ENCODE peak calls at places on chromosomes 7 and 10, in five cellular contexts. X, J, U, H and N are unnamed samples. For H3K4me1, the result is how much of the 10 kb centered on the place peaks cover.

GRCh38 chr7:91031757-91032156 is 232.5 kb upstream of the FZD1 start:
- DNase-seq in X (no peak), H (no peak), J (no peak), U (no peak), N (no peak)

GRCh38 chr7:141701489-141702046 is 398 bp downstream of the DENND11 start:
- DNase-seq in H (peak), J (peak), X (peak), U (peak), N (no peak)

GRCh38 chr10:47315426-47315825 is 6.8 kb upstream of the GDF2 start:
- DNase-seq in H (no peak), J (no peak), X (no peak), U (no peak), N (peak)

GRCh38 chr7:47819054-47819920 is 129.0 kb downstream of the PKD1L1 start:
- DNase-seq in X (peak), U (peak), H (peak), J (peak), N (no peak)

GRCh38 chr7:49264530-49264929 is 340.2 kb downstream of the CDC14C start:
- DNase-seq in J (no peak), H (no peak), X (no peak), U (no peak), N (no peak)

GRCh38 chr10:128630787-128631252 is 504.6 kb upstream of the MKI67 start:
- DNase-seq in U (no peak), H (no peak), J (no peak), X (no peak), N (no peak)

GRCh38 chr10:11011966-11012365 is 5.7 kb upstream of the CELF2 start:
- DNase-seq in H (no peak), J (no peak), X (no peak), U (no peak), N (no peak)

GRCh38 chr10:127506094-127506493 is 43.0 kb upstream of the NPS start:
- DNase-seq in H (no peak), X (no peak), J (no peak), U (no peak), N (no peak)

GRCh38 chr7:45897042-45897690 is 8.9 kb downstream of the IGFBP1 start:
- DNase-seq in J (no peak), X (no peak), U (no peak), H (no peak), N (no peak)

GRCh38 chr10:22436526-22436892 is 91.2 kb downstream of the SPAG6 start:
- DNase-seq in J (no peak), H (no peak), U (peak), X (no peak), N (no peak)

GRCh38 chr7:51455948-51456347 is 139.3 kb upstream of the COBL start:
- DNase-seq in U (no peak), J (no peak), H (peak), X (no peak), N (no peak)

GRCh38 chr7:18890134-18890533 is 227.3 kb downstream of the TWIST1 start:
- DNase-seq in H (no peak), U (no peak), X (no peak), J (no peak), N (no peak)

GRCh38 chr7:100171087-100171681 is 2.8 kb upstream of the GAL3ST4 start:
- DNase-seq in U (no peak), X (no peak), J (no peak), H (peak), N (no peak)

GRCh38 chr7:31051598-31052503 is at the start of gene ADCYAP1R1:
- DNase-seq in J (no peak), H (peak), U (no peak), X (peak), N (no peak)

GRCh38 chr7:8295638-8296361 is 33.8 kb upstream of the ICA1 start:
- DNase-seq in J (no peak), U (peak), H (peak), X (no peak), N (no peak)

GRCh38 chr10:117391436-117392205 is 16.4 kb upstream of the PDZD8 start:
- DNase-seq in X (peak), J (no peak), U (peak), H (no peak), N (no peak)

GRCh38 chr7:92916751-92917369 is 80.5 kb upstream of the CDK6 start:
- DNase-seq in J (no peak), X (no peak), U (no peak), H (peak), N (peak)

GRCh38 chr7:89623018-89623672 is 531.1 kb upstream of the STEAP1 start:
- DNase-seq in J (no peak), X (no peak), H (peak), U (no peak), N (no peak)

GRCh38 chr7:134703781-134704180 is 57.1 kb downstream of the BPGM start:
- DNase-seq in U (no peak), H (no peak), J (no peak), X (no peak), N (no peak)

GRCh38 chr7:134706468-134706867 is 59.8 kb downstream of the BPGM start:
- DNase-seq in H (no peak), J (no peak), U (no peak), X (no peak), N (no peak)

GRCh38 chr7:134705716-134706115 is 59.1 kb downstream of the BPGM start:
- DNase-seq in U (no peak), J (no peak), X (no peak), H (no peak), N (no peak)

GRCh38 chr7:134703241-134703594 is 56.6 kb downstream of the BPGM start:
- DNase-seq in J (no peak), X (no peak), U (peak), H (no peak), N (no peak)

GRCh38 chr7:134704827-134705226 is 58.2 kb downstream of the BPGM start:
- DNase-seq in U (no peak), J (no peak), X (no peak), H (no peak), N (no peak)
- H3K27ac ChIP-seq in U (peak), J (no peak), X (no peak), H (no peak), N (no peak)

DNA sequence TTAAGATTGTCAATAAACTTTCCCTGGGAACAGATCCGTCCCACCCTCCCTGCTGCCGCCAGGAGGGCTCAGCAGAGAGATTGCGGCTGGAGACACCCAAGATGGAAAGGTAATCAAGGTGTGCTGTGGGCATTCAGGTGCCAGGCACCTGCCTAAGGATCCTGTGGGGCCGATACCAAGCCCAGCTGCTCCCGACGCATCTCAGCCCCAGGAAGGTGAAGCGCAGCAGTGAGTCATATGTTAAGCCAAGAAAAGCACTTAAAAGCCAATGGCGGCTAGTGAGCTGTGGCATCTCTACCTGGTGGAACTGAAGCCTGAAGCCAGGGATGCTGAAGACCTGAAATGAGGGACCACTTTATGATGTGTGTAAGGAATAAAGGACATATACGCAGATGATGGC is 6.1 kb downstream of the WDR86 start:
- DNase-seq in H (no peak), J (no peak), X (no peak), U (no peak), N (no peak)
- TF ChIP-seq CTCF in H (no peak), J (no peak), X (no peak), U (no peak), N (no peak)

GRCh38 chr10:77696584-77696983 is 59.0 kb upstream of the KCNMA1 start:
- DNase-seq in H (no peak), U (no peak), J (no peak), X (no peak), N (no peak)

GRCh38 chr10:77702166-77702565 is 64.6 kb upstream of the KCNMA1 start:
- DNase-seq in H (no peak), X (no peak), U (no peak), J (no peak), N (no peak)

GRCh38 chr10:77700086-77700485 is 62.5 kb upstream of the KCNMA1 start:
- DNase-seq in J (no peak), U (no peak), X (no peak), H (no peak), N (no peak)

GRCh38 chr10:77698267-77698932 is 60.8 kb upstream of the KCNMA1 start:
- DNase-seq in U (no peak), J (no peak), H (no peak), X (no peak), N (no peak)

DNA sequence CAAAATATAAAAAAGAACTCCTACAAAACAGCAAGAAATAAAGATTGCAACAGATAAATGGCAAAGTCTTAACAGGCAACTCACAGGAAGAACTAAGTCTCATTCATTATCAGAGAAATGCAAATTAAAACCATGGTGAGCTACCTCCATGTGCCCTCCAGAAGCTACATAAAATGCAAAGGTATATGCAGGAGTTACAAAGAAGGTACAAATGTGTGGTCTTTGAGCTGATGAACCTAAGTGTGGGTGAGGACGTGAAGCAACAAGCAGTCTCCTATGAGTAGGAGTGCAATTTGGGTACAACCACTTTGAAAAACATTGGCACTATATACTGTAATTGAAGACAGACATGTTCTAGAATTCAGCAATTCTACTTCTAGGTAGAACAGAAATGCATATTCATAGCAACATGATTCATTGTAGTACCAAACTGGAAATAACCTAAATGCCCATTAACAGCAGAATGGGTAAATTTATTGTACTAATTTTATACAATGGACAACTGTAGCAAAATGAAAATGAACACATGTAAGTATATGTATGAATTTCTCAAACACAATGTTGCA is 61.6 kb upstream of the KCNMA1 start:
- DNase-seq in U (no peak), H (no peak), X (no peak), J (no peak), N (no peak)
- H3K4me1 ChIP-seq in U (under half), H (under half), X (under half), J (under half), N (under half)

GRCh38 chr7:25303380-25304321 is 75.4 kb upstream of the NPVF start:
- DNase-seq in X (no peak), H (peak), U (no peak), J (no peak), N (no peak)
- H3K27ac ChIP-seq in X (peak), H (no peak), U (no peak), J (no peak), N (no peak)

GRCh38 chr7:43479042-43479441 is 103.9 kb upstream of the STK17A start:
- DNase-seq in X (no peak), U (no peak), J (no peak), H (no peak), N (no peak)
- TF ChIP-seq CTCF in X (no peak), U (peak), J (no peak), H (peak), N (peak)

GRCh38 chr7:139733751-139734150 is 44.0 kb downstream of the HIPK2 start:
- DNase-seq in U (no peak), J (no peak), H (no peak), X (no peak), N (no peak)
- H3K4me1 ChIP-seq in U (under half), J (half or more), H (under half), X (half or more), N (half or more)

DNA sequence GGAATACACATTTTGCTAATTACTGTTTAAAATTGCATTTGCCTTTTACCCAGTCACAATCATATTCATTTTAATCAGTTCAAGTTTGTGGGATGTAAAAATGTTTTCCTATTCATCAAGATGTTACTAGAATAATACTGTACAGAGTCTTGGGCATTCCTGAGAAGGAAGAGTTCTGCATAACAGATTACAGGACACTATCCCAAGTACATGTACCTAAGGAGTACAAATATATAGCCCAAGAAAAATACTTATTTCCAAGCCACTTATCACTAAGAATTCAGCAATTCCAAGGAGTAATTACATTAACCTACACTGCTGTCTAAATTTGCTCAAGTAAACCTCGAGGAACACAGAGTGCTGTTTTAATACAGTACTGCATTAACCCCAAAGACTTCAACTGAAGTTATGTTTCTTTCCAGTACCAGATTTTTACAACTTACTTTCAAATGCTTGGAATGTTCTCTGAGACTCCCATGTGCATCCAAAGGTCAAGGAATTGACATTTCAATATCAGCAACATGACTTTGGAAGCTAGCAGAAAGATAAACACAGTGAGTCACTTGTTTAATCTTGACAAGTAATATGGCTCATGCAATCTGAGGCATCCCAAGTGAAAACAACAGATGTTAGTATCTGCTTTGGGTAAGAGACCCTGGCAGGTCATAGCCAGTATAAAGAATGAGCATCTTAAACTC is 125.4 kb upstream of the BET1 start:
- DNase-seq in H (no peak), X (no peak), U (no peak), J (no peak), N (no peak)
- H3K27ac ChIP-seq in H (no peak), X (no peak), U (no peak), J (no peak), N (peak)